ENCODE peak calls at places on chromosomes 3 and 15, in six cellular contexts. One of them, this sample, is unnamed.

GRCh38 chr3:158405507-158405906 is 165.5 kb upstream of the MLF1 start:
- DNase-seq in IMR-90: no peak
- DNase-seq in ovary: no peak
- DNase-seq in fibroblast of lung: no peak
- DNase-seq in fibroblast of mammary gland: no peak
- DNase-seq in brain microvascular endothelial cell: no peak
- DNase-seq in this sample: no peak

GRCh38 chr15:48121849-48122248 is 1.1 kb downstream of the SLC24A5 start:
- DNase-seq in IMR-90: no peak
- DNase-seq in ovary: no peak
- DNase-seq in fibroblast of lung: no peak
- DNase-seq in fibroblast of mammary gland: no peak
- DNase-seq in brain microvascular endothelial cell: no peak
- DNase-seq in this sample: no peak

GRCh38 chr3:114903213-114903612 is 243.9 kb downstream of the ZBTB20 start:
- DNase-seq in IMR-90: peak
- DNase-seq in ovary: no peak
- DNase-seq in fibroblast of lung: no peak
- DNase-seq in fibroblast of mammary gland: no peak
- DNase-seq in brain microvascular endothelial cell: no peak
- DNase-seq in this sample: peak

GRCh38 chr3:9770276-9770812 is 597 bp upstream of the CAMK1 start:
- DNase-seq in IMR-90: no peak
- DNase-seq in ovary: peak
- DNase-seq in fibroblast of lung: no peak
- DNase-seq in fibroblast of mammary gland: peak
- DNase-seq in brain microvascular endothelial cell: no peak
- DNase-seq in this sample: peak

GRCh38 chr3:114332342-114333179 is 38.7 kb downstream of the TIGIT start:
- DNase-seq in IMR-90: no peak
- DNase-seq in ovary: no peak
- DNase-seq in fibroblast of lung: no peak
- DNase-seq in fibroblast of mammary gland: no peak
- DNase-seq in brain microvascular endothelial cell: no peak
- DNase-seq in this sample: no peak

GRCh38 chr3:32817561-32818430 is at the start of gene TRIM71:
- DNase-seq in IMR-90: no peak
- DNase-seq in ovary: no peak
- DNase-seq in fibroblast of lung: no peak
- DNase-seq in fibroblast of mammary gland: peak
- DNase-seq in brain microvascular endothelial cell: no peak
- DNase-seq in this sample: no peak

GRCh38 chr3:167913218-167913902 is 177.8 kb downstream of the SERPINI1 start:
- DNase-seq in IMR-90: peak
- DNase-seq in ovary: no peak
- DNase-seq in fibroblast of lung: peak
- DNase-seq in fibroblast of mammary gland: peak
- DNase-seq in brain microvascular endothelial cell: peak
- DNase-seq in this sample: peak

GRCh38 chr3:29156071-29156715 is 124.7 kb upstream of the RBMS3 start:
- DNase-seq in IMR-90: peak
- DNase-seq in ovary: no peak
- DNase-seq in fibroblast of lung: peak
- DNase-seq in fibroblast of mammary gland: no peak
- DNase-seq in brain microvascular endothelial cell: no peak
- DNase-seq in this sample: no peak

GRCh38 chr3:139117136-139117675 is 72.5 kb upstream of the PRR23C start:
- DNase-seq in IMR-90: peak
- DNase-seq in ovary: no peak
- DNase-seq in fibroblast of lung: peak
- DNase-seq in fibroblast of mammary gland: peak
- DNase-seq in brain microvascular endothelial cell: peak
- DNase-seq in this sample: peak

GRCh38 chr15:21261396-21261964 is 178.8 kb downstream of the POTEB3 start:
- DNase-seq in IMR-90: no peak
- DNase-seq in ovary: no peak
- DNase-seq in fibroblast of lung: no peak
- DNase-seq in fibroblast of mammary gland: no peak
- DNase-seq in brain microvascular endothelial cell: no peak
- DNase-seq in this sample: no peak

GRCh38 chr3:85627899-85628298 is 669.1 kb downstream of the CADM2 start:
- DNase-seq in IMR-90: no peak
- DNase-seq in ovary: no peak
- DNase-seq in fibroblast of lung: no peak
- DNase-seq in fibroblast of mammary gland: no peak
- DNase-seq in brain microvascular endothelial cell: no peak
- DNase-seq in this sample: no peak

GRCh38 chr15:31214158-31214863 is 112.3 kb upstream of the KLF13 start:
- DNase-seq in IMR-90: no peak
- DNase-seq in ovary: no peak
- DNase-seq in fibroblast of lung: no peak
- DNase-seq in fibroblast of mammary gland: no peak
- DNase-seq in brain microvascular endothelial cell: no peak
- DNase-seq in this sample: no peak
- TF ChIP-seq CTCF in IMR-90: no peak
- TF ChIP-seq CTCF in ovary: no peak
- TF ChIP-seq CTCF in fibroblast of lung: no peak
- TF ChIP-seq CTCF in fibroblast of mammary gland: no peak
- TF ChIP-seq CTCF in brain microvascular endothelial cell: no peak
- TF ChIP-seq CTCF in this sample: peak

GRCh38 chr3:126349611-126350501 is 7.4 kb downstream of the KLF15 start:
- DNase-seq in IMR-90: no peak
- DNase-seq in ovary: no peak
- DNase-seq in fibroblast of lung: no peak
- DNase-seq in fibroblast of mammary gland: no peak
- DNase-seq in brain microvascular endothelial cell: no peak
- DNase-seq in this sample: no peak
- H3K4me3 ChIP-seq in IMR-90: no peak
- H3K4me3 ChIP-seq in ovary: no peak
- H3K4me3 ChIP-seq in fibroblast of lung: no peak
- H3K4me3 ChIP-seq in fibroblast of mammary gland: no peak
- H3K4me3 ChIP-seq in brain microvascular endothelial cell: no peak
- H3K4me3 ChIP-seq in this sample: no peak

GRCh38 chr3:156252656-156253055 is 132.3 kb downstream of the KCNAB1 start:
- DNase-seq in IMR-90: peak
- DNase-seq in ovary: no peak
- DNase-seq in fibroblast of lung: peak
- DNase-seq in fibroblast of mammary gland: no peak
- DNase-seq in brain microvascular endothelial cell: no peak
- DNase-seq in this sample: peak

GRCh38 chr3:156250550-156250949 is 130.2 kb downstream of the KCNAB1 start:
- DNase-seq in IMR-90: no peak
- DNase-seq in ovary: no peak
- DNase-seq in fibroblast of lung: no peak
- DNase-seq in fibroblast of mammary gland: no peak
- DNase-seq in brain microvascular endothelial cell: no peak
- DNase-seq in this sample: no peak

GRCh38 chr3:156251424-156251823 is 131.0 kb downstream of the KCNAB1 start:
- DNase-seq in IMR-90: no peak
- DNase-seq in ovary: no peak
- DNase-seq in fibroblast of lung: no peak
- DNase-seq in fibroblast of mammary gland: no peak
- DNase-seq in brain microvascular endothelial cell: no peak
- DNase-seq in this sample: no peak

DNA sequence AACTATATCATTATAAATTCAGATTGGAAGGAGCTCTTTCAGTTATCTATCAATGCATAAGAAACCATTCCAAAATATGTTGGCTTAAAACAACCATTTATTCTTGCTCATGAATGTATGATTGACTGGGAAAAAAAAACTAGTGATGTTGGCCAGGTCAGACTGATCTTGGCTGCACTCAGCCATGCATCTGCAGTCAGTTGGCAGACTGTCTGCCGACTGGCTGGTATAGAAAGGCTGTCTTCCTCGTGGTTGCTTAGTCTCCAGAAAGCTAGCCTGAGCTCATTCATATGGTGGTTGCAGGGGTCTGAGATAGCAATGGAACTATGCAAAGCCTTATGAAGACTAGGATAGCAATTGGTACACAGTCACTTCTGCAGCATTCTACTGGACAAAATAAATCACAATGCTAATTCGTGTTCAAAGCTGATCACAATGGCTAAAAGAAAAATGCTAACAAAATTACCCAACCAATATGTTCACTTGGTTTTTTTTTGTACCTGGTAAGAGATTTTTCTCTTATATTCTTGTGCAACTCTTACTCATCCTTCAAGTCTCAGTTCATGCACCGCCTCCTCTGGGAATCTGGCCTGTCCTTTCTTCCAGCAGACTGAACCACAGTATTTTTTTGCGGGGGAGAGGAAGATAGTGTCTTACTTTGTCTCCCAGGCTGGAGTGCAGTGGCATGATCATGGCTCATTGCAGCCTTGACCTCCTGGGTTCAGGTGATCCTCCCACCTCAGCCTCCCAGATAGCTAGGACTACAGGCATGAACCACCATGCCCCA is 126.8 kb downstream of the KCNAB1 start:
- DNase-seq in IMR-90: peak
- DNase-seq in ovary: no peak
- DNase-seq in fibroblast of lung: peak
- DNase-seq in fibroblast of mammary gland: peak
- DNase-seq in brain microvascular endothelial cell: no peak
- DNase-seq in this sample: peak
- TF ChIP-seq CTCF in IMR-90: no peak
- TF ChIP-seq CTCF in ovary: no peak
- TF ChIP-seq CTCF in fibroblast of lung: no peak
- TF ChIP-seq CTCF in fibroblast of mammary gland: no peak
- TF ChIP-seq CTCF in brain microvascular endothelial cell: no peak
- TF ChIP-seq CTCF in this sample: no peak

DNA sequence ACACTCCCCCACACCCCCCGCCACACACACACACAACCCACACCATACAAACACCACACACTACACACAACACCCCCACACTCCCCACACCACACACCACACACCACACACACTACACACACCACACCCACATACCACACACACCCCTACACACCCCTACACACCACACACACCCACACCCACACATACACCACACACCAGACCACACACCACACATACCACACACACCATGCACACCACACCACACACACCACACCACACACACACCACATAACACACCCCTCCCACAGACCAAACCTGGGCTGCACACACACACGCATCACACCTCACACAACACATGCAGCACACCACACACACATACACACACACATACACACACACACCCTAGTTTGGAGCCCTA is 1.8 kb upstream of the RASGRF1 start:
- DNase-seq in IMR-90: no peak
- DNase-seq in ovary: no peak
- DNase-seq in fibroblast of lung: no peak
- DNase-seq in fibroblast of mammary gland: no peak
- DNase-seq in brain microvascular endothelial cell: no peak
- DNase-seq in this sample: no peak
- H3K4me3 ChIP-seq in IMR-90: no peak
- H3K4me3 ChIP-seq in ovary: no peak
- H3K4me3 ChIP-seq in fibroblast of lung: no peak
- H3K4me3 ChIP-seq in fibroblast of mammary gland: no peak
- H3K4me3 ChIP-seq in brain microvascular endothelial cell: no peak
- H3K4me3 ChIP-seq in this sample: no peak